ENCODE peak calls at places on chromosomes 6 and 20, in seven cellular contexts. C, U, V, E, R, N and Z are unnamed samples.

GRCh38 chr6:5425267-5425666 is 164.0 kb downstream of the FARS2 start:
- DNase-seq in C (no peak), U (no peak), V (no peak), E (no peak), R (no peak), N (no peak), Z (no peak)

GRCh38 chr6:144063246-144063743 is 32.1 kb downstream of the SF3B5 start:
- DNase-seq in C (no peak), U (no peak), V (no peak), E (no peak), R (no peak), N (peak), Z (no peak)

GRCh38 chr20:6956056-6956455 is 188.6 kb downstream of the BMP2 start:
- DNase-seq in C (no peak), U (no peak), V (no peak), E (no peak), R (no peak), N (no peak), Z (no peak)

GRCh38 chr6:67201563-67201962 is 1433.5 kb upstream of the ADGRB3 start:
- DNase-seq in C (no peak), U (no peak), V (no peak), E (no peak), R (no peak), N (no peak), Z (no peak)

GRCh38 chr20:18079756-18080353 is 22.1 kb upstream of the OVOL2 start:
- DNase-seq in C (no peak), U (no peak), V (no peak), E (no peak), R (no peak), N (no peak), Z (no peak)

GRCh38 chr6:170231496-170232185 is 59.2 kb downstream of the DLL1 start:
- DNase-seq in C (no peak), U (peak), V (no peak), E (no peak), R (peak), N (no peak), Z (no peak)

GRCh38 chr20:44909872-44910689 is at the start of gene PABPC1L:
- DNase-seq in C (peak), U (peak), V (peak), E (peak), R (peak), N (peak), Z (peak)

GRCh38 chr6:109762166-109762565 is 71.1 kb downstream of the FIG4 start:
- DNase-seq in C (no peak), U (no peak), V (no peak), E (no peak), R (no peak), N (no peak), Z (no peak)

GRCh38 chr6:164345340-164345739 is 930.8 kb downstream of the QKI start:
- DNase-seq in C (no peak), U (no peak), V (no peak), E (no peak), R (no peak), N (no peak), Z (no peak)

GRCh38 chr6:33779305-33779704 is 9.6 kb downstream of the LEMD2 start:
- DNase-seq in C (peak), U (no peak), V (no peak), E (no peak), R (no peak), N (no peak), Z (no peak)

GRCh38 chr20:61908057-61909026 is 157.3 kb downstream of the TAF4 start:
- DNase-seq in C (peak), U (no peak), V (no peak), E (no peak), R (no peak), N (no peak), Z (no peak)

GRCh38 chr6:46407785-46408530 is 83.3 kb downstream of the RCAN2 start:
- DNase-seq in C (peak), U (no peak), V (no peak), E (no peak), R (no peak), N (no peak), Z (no peak)

GRCh38 chr6:125906158-125906998 is 50.2 kb upstream of the HINT3 start:
- DNase-seq in C (peak), U (peak), V (no peak), E (no peak), R (no peak), N (peak), Z (no peak)

GRCh38 chr6:110625883-110626282 is 149.5 kb upstream of the SLC22A16 start:
- DNase-seq in C (no peak), U (peak), V (no peak), E (peak), R (no peak), N (no peak), Z (no peak)

GRCh38 chr20:44750081-44750805 is 4.6 kb downstream of the KCNK15 start:
- DNase-seq in C (no peak), U (peak), V (no peak), E (no peak), R (peak), N (no peak), Z (no peak)

GRCh38 chr6:119428647-119429046 is 79.1 kb upstream of the MAN1A1 start:
- DNase-seq in C (no peak), U (no peak), V (no peak), E (no peak), R (no peak), N (no peak), Z (no peak)

GRCh38 chr6:105591053-105591452 is 188.2 kb upstream of the PREP start:
- DNase-seq in C (no peak), U (no peak), V (no peak), E (no peak), R (no peak), N (peak), Z (peak)

GRCh38 chr6:43972915-43973304 is 154.3 kb downstream of the MRPL14 start:
- DNase-seq in C (no peak), U (peak), V (peak), E (no peak), R (peak), N (no peak), Z (no peak)

GRCh38 chr6:42898891-42899361 is 16.9 kb upstream of the PTCRA start:
- DNase-seq in C (peak), U (no peak), V (peak), E (peak), R (no peak), N (no peak), Z (no peak)

GRCh38 chr20:46268131-46268611 is 40.1 kb downstream of the CDH22 start:
- DNase-seq in C (peak), U (no peak), V (no peak), E (no peak), R (no peak), N (no peak), Z (no peak)

GRCh38 chr20:44886276-44886671 is 769 bp downstream of the YWHAB start:
- DNase-seq in C (no peak), U (no peak), V (no peak), E (peak), R (no peak), N (no peak), Z (no peak)

GRCh38 chr6:140586426-140587061 is 1212.1 kb upstream of the CITED2 start:
- DNase-seq in C (no peak), U (no peak), V (no peak), E (no peak), R (no peak), N (peak), Z (peak)

GRCh38 chr6:110526731-110527130 is 50.3 kb upstream of the SLC22A16 start:
- DNase-seq in C (no peak), U (no peak), V (no peak), E (no peak), R (no peak), N (no peak), Z (no peak)

GRCh38 chr6:2560903-2561698 is 189.6 kb downstream of the MYLK4 start:
- DNase-seq in C (no peak), U (no peak), V (no peak), E (no peak), R (no peak), N (no peak), Z (no peak)

GRCh38 chr20:63947638-63948456 is 8.4 kb downstream of the UCKL1 start:
- DNase-seq in C (no peak), U (no peak), V (no peak), E (no peak), R (no peak), N (no peak), Z (no peak)

GRCh38 chr6:89290401-89291155 is 24.5 kb downstream of the GABRR2 start:
- DNase-seq in C (no peak), U (no peak), V (no peak), E (no peak), R (no peak), N (no peak), Z (no peak)

GRCh38 chr20:35007891-35008290 is 52.2 kb downstream of the MYH7B start:
- DNase-seq in C (no peak), U (no peak), V (no peak), E (no peak), R (peak), N (no peak), Z (no peak)

GRCh38 chr6:6901205-6901719 is 206.5 kb upstream of the RREB1 start:
- DNase-seq in C (no peak), U (no peak), V (no peak), E (no peak), R (no peak), N (no peak), Z (no peak)